ENCODE peak calls at places on chromosomes 4 and X, in seven cellular contexts. One of them, this sample, is unnamed.
A peak's percentile ranks its signal among the peaks of the same experiment; 100 is the strongest.

GRCh38 chr4:20684852-20685763 is 15.2 kb upstream of the PACRGL start:
- DNase-seq in body of pancreas: no peak
- DNase-seq in psoas muscle: no peak
- DNase-seq in kidney epithelial cell: no peak
- DNase-seq in K562: peak; percentile 16
- DNase-seq in endodermal cell: no peak
- DNase-seq in transverse colon: no peak
- DNase-seq in this sample: no peak

GRCh38 chr4:4673070-4673469 is 131.2 kb upstream of the STX18 start:
- DNase-seq in body of pancreas: no peak
- DNase-seq in psoas muscle: no peak
- DNase-seq in kidney epithelial cell: no peak
- DNase-seq in K562: peak; percentile 100
- DNase-seq in endodermal cell: peak; percentile 99
- DNase-seq in transverse colon: peak; percentile 44
- DNase-seq in this sample: peak; percentile 69

GRCh38 chr4:119197772-119198212 is 14.7 kb upstream of the USP53 start:
- DNase-seq in body of pancreas: no peak
- DNase-seq in psoas muscle: no peak
- DNase-seq in kidney epithelial cell: no peak
- DNase-seq in K562: no peak
- DNase-seq in endodermal cell: no peak
- DNase-seq in transverse colon: no peak
- DNase-seq in this sample: no peak

GRCh38 chrX:7133036-7133412 is 14.5 kb upstream of the STS start:
- DNase-seq in body of pancreas: no peak
- DNase-seq in psoas muscle: no peak
- DNase-seq in kidney epithelial cell: no peak
- DNase-seq in K562: peak; percentile 55
- DNase-seq in endodermal cell: peak; percentile 48
- DNase-seq in transverse colon: no peak
- DNase-seq in this sample: no peak

GRCh38 chr4:53128959-53129358 is 236.9 kb downstream of the SCFD2 start:
- DNase-seq in body of pancreas: no peak
- DNase-seq in psoas muscle: peak; percentile 26
- DNase-seq in kidney epithelial cell: no peak
- DNase-seq in K562: no peak
- DNase-seq in endodermal cell: no peak
- DNase-seq in transverse colon: no peak
- DNase-seq in this sample: no peak

GRCh38 chrX:13598877-13599276 is 29.5 kb downstream of the EGFL6 start:
- DNase-seq in body of pancreas: no peak
- DNase-seq in psoas muscle: no peak
- DNase-seq in kidney epithelial cell: no peak
- DNase-seq in K562: peak; percentile 19
- DNase-seq in endodermal cell: no peak
- DNase-seq in transverse colon: no peak
- DNase-seq in this sample: no peak

GRCh38 chr4:38765391-38765790 is 17.4 kb downstream of the TLR10 start:
- DNase-seq in body of pancreas: no peak
- DNase-seq in psoas muscle: no peak
- DNase-seq in kidney epithelial cell: no peak
- DNase-seq in K562: no peak
- DNase-seq in endodermal cell: no peak
- DNase-seq in transverse colon: no peak
- DNase-seq in this sample: no peak

GRCh38 chr4:153643406-153644016 is 40.6 kb upstream of the TLR2 start:
- DNase-seq in body of pancreas: no peak
- DNase-seq in psoas muscle: no peak
- DNase-seq in kidney epithelial cell: peak; percentile 18
- DNase-seq in K562: peak; percentile 56
- DNase-seq in endodermal cell: no peak
- DNase-seq in transverse colon: no peak
- DNase-seq in this sample: no peak

GRCh38 chr4:7365472-7366179 is 69.1 kb downstream of the PSAPL1 start:
- DNase-seq in body of pancreas: no peak
- DNase-seq in psoas muscle: no peak
- DNase-seq in kidney epithelial cell: no peak
- DNase-seq in K562: no peak
- DNase-seq in endodermal cell: no peak
- DNase-seq in transverse colon: no peak
- DNase-seq in this sample: no peak

GRCh38 chrX:32087663-32088062 is 1015.8 kb upstream of the FTHL17 start:
- DNase-seq in body of pancreas: no peak
- DNase-seq in psoas muscle: no peak
- DNase-seq in kidney epithelial cell: no peak
- DNase-seq in K562: no peak
- DNase-seq in endodermal cell: no peak
- DNase-seq in transverse colon: no peak
- DNase-seq in this sample: no peak

GRCh38 chrX:20267599-20267923 is 852 bp upstream of the RPS6KA3 start:
- DNase-seq in body of pancreas: no peak
- DNase-seq in psoas muscle: no peak
- DNase-seq in kidney epithelial cell: no peak
- DNase-seq in K562: no peak
- DNase-seq in endodermal cell: no peak
- DNase-seq in transverse colon: no peak
- DNase-seq in this sample: no peak

GRCh38 chr4:170464614-170465197 is 374.9 kb upstream of the AADAT start:
- DNase-seq in body of pancreas: no peak
- DNase-seq in psoas muscle: no peak
- DNase-seq in kidney epithelial cell: no peak
- DNase-seq in K562: no peak
- DNase-seq in endodermal cell: peak; percentile 54
- DNase-seq in transverse colon: no peak
- DNase-seq in this sample: no peak

GRCh38 chr4:155828628-155829027 is 37.4 kb downstream of the ASIC5 start:
- DNase-seq in body of pancreas: no peak
- DNase-seq in psoas muscle: no peak
- DNase-seq in kidney epithelial cell: no peak
- DNase-seq in K562: no peak
- DNase-seq in endodermal cell: no peak
- DNase-seq in transverse colon: no peak
- DNase-seq in this sample: no peak

GRCh38 chr4:78735697-78736096 is 40.5 kb upstream of the BMP2K start:
- DNase-seq in body of pancreas: no peak
- DNase-seq in psoas muscle: no peak
- DNase-seq in kidney epithelial cell: no peak
- DNase-seq in K562: no peak
- DNase-seq in endodermal cell: no peak
- DNase-seq in transverse colon: no peak
- DNase-seq in this sample: no peak

GRCh38 chr4:110171981-110172380 is 26.4 kb downstream of the ELOVL6 start:
- DNase-seq in body of pancreas: no peak
- DNase-seq in psoas muscle: no peak
- DNase-seq in kidney epithelial cell: no peak
- DNase-seq in K562: no peak
- DNase-seq in endodermal cell: no peak
- DNase-seq in transverse colon: no peak
- DNase-seq in this sample: no peak

GRCh38 chr4:17493629-17494028 is 18.3 kb downstream of the QDPR start:
- DNase-seq in body of pancreas: no peak
- DNase-seq in psoas muscle: no peak
- DNase-seq in kidney epithelial cell: no peak
- DNase-seq in K562: peak; percentile 37
- DNase-seq in endodermal cell: no peak
- DNase-seq in transverse colon: no peak
- DNase-seq in this sample: no peak

GRCh38 chr4:106601519-106601918 is 232.9 kb upstream of the GIMD1 start:
- DNase-seq in body of pancreas: no peak
- DNase-seq in psoas muscle: no peak
- DNase-seq in kidney epithelial cell: no peak
- DNase-seq in K562: no peak
- DNase-seq in endodermal cell: no peak
- DNase-seq in transverse colon: no peak
- DNase-seq in this sample: no peak

GRCh38 chr4:56326363-56326762 is 60.9 kb downstream of the AASDH start:
- DNase-seq in body of pancreas: no peak
- DNase-seq in psoas muscle: no peak
- DNase-seq in kidney epithelial cell: no peak
- DNase-seq in K562: no peak
- DNase-seq in endodermal cell: no peak
- DNase-seq in transverse colon: no peak
- DNase-seq in this sample: no peak

GRCh38 chr4:37758226-37758625 is 68.3 kb upstream of the PGM2 start:
- DNase-seq in body of pancreas: peak; percentile 29
- DNase-seq in psoas muscle: no peak
- DNase-seq in kidney epithelial cell: peak; percentile 16
- DNase-seq in K562: no peak
- DNase-seq in endodermal cell: no peak
- DNase-seq in transverse colon: no peak
- DNase-seq in this sample: no peak

GRCh38 chrX:74514384-74514783 is 93.1 kb downstream of the SLC16A2 start:
- DNase-seq in body of pancreas: no peak
- DNase-seq in psoas muscle: no peak
- DNase-seq in kidney epithelial cell: no peak
- DNase-seq in K562: no peak
- DNase-seq in endodermal cell: peak; percentile 70
- DNase-seq in transverse colon: no peak
- DNase-seq in this sample: no peak

GRCh38 chr4:140099993-140100392 is 54.0 kb downstream of the MAML3 start:
- DNase-seq in body of pancreas: no peak
- DNase-seq in psoas muscle: peak; percentile 34
- DNase-seq in kidney epithelial cell: no peak
- DNase-seq in K562: no peak
- DNase-seq in endodermal cell: peak; percentile 60
- DNase-seq in transverse colon: peak; percentile 38
- DNase-seq in this sample: peak; percentile 53

DNA sequence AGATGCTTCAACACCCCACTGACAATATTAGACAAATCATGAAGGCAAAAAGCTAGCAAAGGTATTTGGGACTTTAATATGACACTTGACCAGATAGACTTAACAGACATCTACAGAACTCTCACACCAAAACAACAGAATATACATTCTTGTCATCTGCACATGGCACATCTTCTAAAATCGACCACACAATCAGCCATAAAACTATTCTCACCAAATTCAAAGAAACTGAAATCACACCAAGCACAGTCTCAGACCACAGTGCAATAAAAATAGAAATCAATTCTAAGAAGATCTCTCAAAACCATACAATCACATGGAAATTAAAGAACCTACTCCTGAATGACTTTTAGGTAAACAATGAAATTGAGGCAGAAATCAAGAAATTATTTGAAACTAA is 340.8 kb downstream of the PPP1R2C start:
- DNase-seq in body of pancreas: no peak
- DNase-seq in psoas muscle: no peak
- DNase-seq in kidney epithelial cell: no peak
- DNase-seq in K562: no peak
- DNase-seq in endodermal cell: no peak
- DNase-seq in transverse colon: no peak
- DNase-seq in this sample: no peak
- H3K4me3 ChIP-seq in body of pancreas: no peak overlapping the region
- H3K4me3 ChIP-seq in psoas muscle: no peak overlapping the region
- H3K4me3 ChIP-seq in kidney epithelial cell: no peak overlapping the region
- H3K4me3 ChIP-seq in K562: no peak overlapping the region
- H3K4me3 ChIP-seq in endodermal cell: no peak overlapping the region
- H3K4me3 ChIP-seq in transverse colon: no peak overlapping the region
- H3K4me3 ChIP-seq in this sample: no peak overlapping the region

GRCh38 chr4:71229477-71230257 is 109.2 kb upstream of the SLC4A4 start:
- DNase-seq in body of pancreas: peak; percentile 35
- DNase-seq in psoas muscle: no peak
- DNase-seq in kidney epithelial cell: no peak
- DNase-seq in K562: peak; percentile 30
- DNase-seq in endodermal cell: peak; percentile 67
- DNase-seq in transverse colon: peak; percentile 31
- DNase-seq in this sample: peak; percentile 41
- H3K4me3 ChIP-seq in body of pancreas: no peak overlapping the region
- H3K4me3 ChIP-seq in psoas muscle: no peak overlapping the region
- H3K4me3 ChIP-seq in kidney epithelial cell: no peak overlapping the region
- H3K4me3 ChIP-seq in K562: no peak overlapping the region
- H3K4me3 ChIP-seq in endodermal cell: no peak overlapping the region
- H3K4me3 ChIP-seq in transverse colon: no peak overlapping the region
- H3K4me3 ChIP-seq in this sample: no peak overlapping the region

GRCh38 chr4:85499573-85499972 is 24.6 kb downstream of the ARHGAP24 start:
- DNase-seq in body of pancreas: no peak
- DNase-seq in psoas muscle: no peak
- DNase-seq in kidney epithelial cell: no peak
- DNase-seq in K562: no peak
- DNase-seq in endodermal cell: no peak
- DNase-seq in transverse colon: no peak
- DNase-seq in this sample: no peak

GRCh38 chr4:85496933-85497332 is 22.0 kb downstream of the ARHGAP24 start:
- DNase-seq in body of pancreas: no peak
- DNase-seq in psoas muscle: no peak
- DNase-seq in kidney epithelial cell: no peak
- DNase-seq in K562: no peak
- DNase-seq in endodermal cell: no peak
- DNase-seq in transverse colon: no peak
- DNase-seq in this sample: no peak

GRCh38 chr4:85498068-85498733 is 23.3 kb downstream of the ARHGAP24 start:
- DNase-seq in body of pancreas: peak; percentile 32
- DNase-seq in psoas muscle: no peak
- DNase-seq in kidney epithelial cell: no peak
- DNase-seq in K562: no peak
- DNase-seq in endodermal cell: no peak
- DNase-seq in transverse colon: peak; percentile 40
- DNase-seq in this sample: no peak

GRCh38 chr4:85495621-85496020 is 20.7 kb downstream of the ARHGAP24 start:
- DNase-seq in body of pancreas: no peak
- DNase-seq in psoas muscle: no peak
- DNase-seq in kidney epithelial cell: no peak
- DNase-seq in K562: no peak
- DNase-seq in endodermal cell: no peak
- DNase-seq in transverse colon: no peak
- DNase-seq in this sample: no peak

DNA sequence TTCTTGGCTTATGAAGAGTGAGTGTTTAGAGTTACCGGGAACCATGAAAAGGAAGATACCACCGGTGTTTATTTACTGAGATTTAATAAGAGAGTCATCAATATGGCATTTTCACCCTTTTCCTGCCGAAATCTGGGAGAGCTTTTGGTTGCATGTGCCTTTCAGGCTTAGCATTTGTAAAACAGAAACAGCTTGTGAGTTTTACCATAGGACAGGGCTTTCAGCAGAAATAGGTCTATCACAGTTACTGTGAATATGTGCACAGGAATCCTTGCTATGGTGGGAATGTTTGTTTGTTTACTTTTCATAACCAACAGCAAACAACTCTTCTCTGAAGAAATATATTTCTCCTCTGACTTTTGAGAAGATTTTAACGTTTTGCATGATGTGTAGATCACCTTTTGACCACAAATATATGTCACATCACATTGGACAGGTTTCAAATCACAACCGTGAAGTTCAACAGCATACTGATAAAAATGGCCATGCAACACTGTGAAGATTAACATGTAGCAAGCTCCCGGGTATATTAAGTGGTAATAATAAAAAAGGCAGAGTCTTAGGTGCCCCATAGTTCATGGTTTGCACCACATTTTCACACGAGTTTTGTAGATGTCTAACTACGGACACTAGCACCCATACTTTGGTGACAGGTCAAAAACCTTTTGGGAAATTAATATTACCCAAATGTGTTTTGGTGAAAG is 21.3 kb downstream of the ARHGAP24 start:
- DNase-seq in body of pancreas: no peak
- DNase-seq in psoas muscle: no peak
- DNase-seq in kidney epithelial cell: no peak
- DNase-seq in K562: no peak
- DNase-seq in endodermal cell: no peak
- DNase-seq in transverse colon: no peak
- DNase-seq in this sample: no peak
- H3K4me3 ChIP-seq in body of pancreas: no peak overlapping the region
- H3K4me3 ChIP-seq in psoas muscle: no peak overlapping the region
- H3K4me3 ChIP-seq in kidney epithelial cell: no peak overlapping the region
- H3K4me3 ChIP-seq in K562: no peak overlapping the region
- H3K4me3 ChIP-seq in endodermal cell: no peak overlapping the region
- H3K4me3 ChIP-seq in transverse colon: no peak overlapping the region
- H3K4me3 ChIP-seq in this sample: no peak overlapping the region

GRCh38 chr4:145716200-145716599 is 36.3 kb downstream of the C4orf51 start:
- DNase-seq in body of pancreas: no peak
- DNase-seq in psoas muscle: peak; percentile 18
- DNase-seq in kidney epithelial cell: no peak
- DNase-seq in K562: no peak
- DNase-seq in endodermal cell: no peak
- DNase-seq in transverse colon: no peak
- DNase-seq in this sample: no peak
- H3K4me3 ChIP-seq in body of pancreas: no peak overlapping the region
- H3K4me3 ChIP-seq in psoas muscle: no peak overlapping the region
- H3K4me3 ChIP-seq in kidney epithelial cell: no peak overlapping the region
- H3K4me3 ChIP-seq in K562: no peak overlapping the region
- H3K4me3 ChIP-seq in endodermal cell: no peak overlapping the region
- H3K4me3 ChIP-seq in transverse colon: no peak overlapping the region
- H3K4me3 ChIP-seq in this sample: no peak overlapping the region